ENCODE peak calls at places on chromosomes 11 and 22, in six cellular contexts. One of them, this sample, is unnamed.

GRCh38 chr11:19071255-19071654 is 10.7 kb upstream of the MRGPRX2 start:
- DNase-seq in cardiac fibroblast: peak
- DNase-seq in neuronal stem cell: peak
- DNase-seq in HL-60: peak
- DNase-seq in GM23248: peak
- DNase-seq in left ventricle myocardium inferior: peak
- DNase-seq in this sample: peak

GRCh38 chr11:3879967-3880542 is 24.6 kb downstream of the STIM1 start:
- DNase-seq in cardiac fibroblast: no peak
- DNase-seq in neuronal stem cell: no peak
- DNase-seq in HL-60: no peak
- DNase-seq in GM23248: no peak
- DNase-seq in left ventricle myocardium inferior: no peak
- DNase-seq in this sample: no peak

GRCh38 chr11:24819863-24820434 is 323.1 kb downstream of the LUZP2 start:
- DNase-seq in cardiac fibroblast: no peak
- DNase-seq in neuronal stem cell: no peak
- DNase-seq in HL-60: no peak
- DNase-seq in GM23248: no peak
- DNase-seq in left ventricle myocardium inferior: no peak
- DNase-seq in this sample: no peak

GRCh38 chr22:39927544-39927943 is 26.7 kb downstream of the GRAP2 start:
- DNase-seq in cardiac fibroblast: no peak
- DNase-seq in neuronal stem cell: no peak
- DNase-seq in HL-60: no peak
- DNase-seq in GM23248: no peak
- DNase-seq in left ventricle myocardium inferior: no peak
- DNase-seq in this sample: peak

GRCh38 chr11:30329150-30329940 is 6.4 kb downstream of the ARL14EP start:
- DNase-seq in cardiac fibroblast: no peak
- DNase-seq in neuronal stem cell: no peak
- DNase-seq in HL-60: no peak
- DNase-seq in GM23248: peak
- DNase-seq in left ventricle myocardium inferior: no peak
- DNase-seq in this sample: no peak

GRCh38 chr22:19090183-19090582 is 32.0 kb downstream of the DGCR2 start:
- DNase-seq in cardiac fibroblast: no peak
- DNase-seq in neuronal stem cell: no peak
- DNase-seq in HL-60: no peak
- DNase-seq in GM23248: no peak
- DNase-seq in left ventricle myocardium inferior: no peak
- DNase-seq in this sample: no peak

GRCh38 chr11:111379500-111380136 is 543 bp upstream of the POU2AF1 start:
- DNase-seq in cardiac fibroblast: no peak
- DNase-seq in neuronal stem cell: no peak
- DNase-seq in HL-60: no peak
- DNase-seq in GM23248: no peak
- DNase-seq in left ventricle myocardium inferior: no peak
- DNase-seq in this sample: no peak

GRCh38 chr11:123454060-123454651 is 24.1 kb downstream of the GRAMD1B start:
- DNase-seq in cardiac fibroblast: peak
- DNase-seq in neuronal stem cell: no peak
- DNase-seq in HL-60: peak
- DNase-seq in GM23248: peak
- DNase-seq in left ventricle myocardium inferior: no peak
- DNase-seq in this sample: no peak

GRCh38 chr11:40393511-40393910 is 1065.9 kb downstream of the LRRC4C start:
- DNase-seq in cardiac fibroblast: no peak
- DNase-seq in neuronal stem cell: no peak
- DNase-seq in HL-60: no peak
- DNase-seq in GM23248: no peak
- DNase-seq in left ventricle myocardium inferior: no peak
- DNase-seq in this sample: no peak

GRCh38 chr11:25838918-25839611 is 492.9 kb upstream of the ANO3 start:
- DNase-seq in cardiac fibroblast: no peak
- DNase-seq in neuronal stem cell: no peak
- DNase-seq in HL-60: no peak
- DNase-seq in GM23248: no peak
- DNase-seq in left ventricle myocardium inferior: no peak
- DNase-seq in this sample: no peak

GRCh38 chr11:2086239-2087040 is 52.7 kb downstream of the IGF2 start:
- DNase-seq in cardiac fibroblast: no peak
- DNase-seq in neuronal stem cell: no peak
- DNase-seq in HL-60: no peak
- DNase-seq in GM23248: no peak
- DNase-seq in left ventricle myocardium inferior: no peak
- DNase-seq in this sample: no peak

GRCh38 chr11:107567739-107568335 is 2.3 kb upstream of the ALKBH8 start:
- DNase-seq in cardiac fibroblast: no peak
- DNase-seq in neuronal stem cell: no peak
- DNase-seq in HL-60: no peak
- DNase-seq in GM23248: no peak
- DNase-seq in left ventricle myocardium inferior: no peak
- DNase-seq in this sample: no peak

GRCh38 chr11:95371147-95371546 is 140.1 kb upstream of the SESN3 start:
- DNase-seq in cardiac fibroblast: no peak
- DNase-seq in neuronal stem cell: no peak
- DNase-seq in HL-60: peak
- DNase-seq in GM23248: no peak
- DNase-seq in left ventricle myocardium inferior: no peak
- DNase-seq in this sample: no peak

GRCh38 chr11:126277322-126277721 is 5.6 kb upstream of the TIRAP start:
- DNase-seq in cardiac fibroblast: no peak
- DNase-seq in neuronal stem cell: no peak
- DNase-seq in HL-60: no peak
- DNase-seq in GM23248: no peak
- DNase-seq in left ventricle myocardium inferior: no peak
- DNase-seq in this sample: no peak

DNA sequence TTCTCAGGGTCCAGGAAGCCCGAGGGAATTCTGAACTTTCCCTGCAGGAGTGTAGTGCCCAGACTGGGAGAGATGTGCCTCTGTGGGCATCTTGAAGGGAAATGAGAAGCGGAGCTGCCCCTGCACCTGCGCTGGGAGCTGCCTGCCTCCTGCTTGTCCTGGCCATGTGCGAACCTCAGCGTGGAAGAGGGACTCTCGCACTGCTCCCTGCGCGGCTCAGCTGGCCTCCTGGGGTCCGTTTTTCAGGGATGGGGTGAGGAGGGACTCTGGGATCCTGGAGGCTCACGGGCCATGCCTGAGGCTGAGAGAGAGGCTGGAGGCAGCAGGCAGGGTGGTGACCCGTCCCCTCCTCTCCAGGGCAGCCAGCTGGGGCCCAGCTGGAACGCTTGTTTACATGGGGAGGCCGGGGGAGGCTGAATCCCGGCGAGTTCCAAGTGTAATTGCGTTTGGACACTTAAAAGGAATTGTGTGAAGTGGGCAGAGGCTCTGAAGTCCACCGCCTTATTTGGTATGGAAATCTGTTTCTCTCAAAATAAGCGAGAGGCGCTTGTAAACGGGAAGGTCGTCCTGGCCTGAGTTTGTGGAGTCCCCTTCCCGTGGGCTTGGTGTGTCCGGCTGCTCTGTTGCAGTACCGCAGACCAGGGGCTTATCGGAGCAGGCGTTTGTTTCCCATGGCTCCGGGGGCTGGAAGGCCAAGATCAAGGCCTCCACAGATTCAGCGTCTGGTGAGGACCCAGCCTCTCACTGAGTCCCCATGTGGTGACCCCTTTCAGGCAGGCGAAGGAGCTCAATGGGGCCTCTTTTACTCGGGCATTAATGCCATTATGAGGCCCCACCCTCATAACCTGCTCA is 1.3 kb upstream of the MRGPRF start:
- DNase-seq in cardiac fibroblast: no peak
- DNase-seq in neuronal stem cell: no peak
- DNase-seq in HL-60: no peak
- DNase-seq in GM23248: peak
- DNase-seq in left ventricle myocardium inferior: peak
- DNase-seq in this sample: no peak
- H3K4me3 ChIP-seq in cardiac fibroblast: no peak
- H3K4me3 ChIP-seq in neuronal stem cell: peak
- H3K4me3 ChIP-seq in HL-60: no peak
- H3K4me3 ChIP-seq in GM23248: no peak
- H3K4me3 ChIP-seq in left ventricle myocardium inferior: peak
- H3K4me3 ChIP-seq in this sample: no peak

GRCh38 chr11:133955945-133956421 is 785 bp downstream of the IGSF9B start:
- DNase-seq in cardiac fibroblast: no peak
- DNase-seq in neuronal stem cell: no peak
- DNase-seq in HL-60: no peak
- DNase-seq in GM23248: no peak
- DNase-seq in left ventricle myocardium inferior: no peak
- DNase-seq in this sample: no peak

GRCh38 chr11:133956650-133957633 is at the start of gene IGSF9B:
- DNase-seq in cardiac fibroblast: peak
- DNase-seq in neuronal stem cell: peak
- DNase-seq in HL-60: peak
- DNase-seq in GM23248: peak
- DNase-seq in left ventricle myocardium inferior: peak
- DNase-seq in this sample: peak

GRCh38 chr11:133953999-133954398 is 2.8 kb downstream of the IGSF9B start:
- DNase-seq in cardiac fibroblast: no peak
- DNase-seq in neuronal stem cell: no peak
- DNase-seq in HL-60: no peak
- DNase-seq in GM23248: no peak
- DNase-seq in left ventricle myocardium inferior: no peak
- DNase-seq in this sample: no peak

GRCh38 chr11:133953571-133953970 is 3.2 kb downstream of the IGSF9B start:
- DNase-seq in cardiac fibroblast: no peak
- DNase-seq in neuronal stem cell: no peak
- DNase-seq in HL-60: no peak
- DNase-seq in GM23248: no peak
- DNase-seq in left ventricle myocardium inferior: no peak
- DNase-seq in this sample: no peak

GRCh38 chr11:133955091-133955846 is 1.5 kb downstream of the IGSF9B start:
- DNase-seq in cardiac fibroblast: peak
- DNase-seq in neuronal stem cell: no peak
- DNase-seq in HL-60: no peak
- DNase-seq in GM23248: peak
- DNase-seq in left ventricle myocardium inferior: peak
- DNase-seq in this sample: no peak
- H3K4me3 ChIP-seq in cardiac fibroblast: no peak
- H3K4me3 ChIP-seq in neuronal stem cell: peak
- H3K4me3 ChIP-seq in HL-60: no peak
- H3K4me3 ChIP-seq in GM23248: peak
- H3K4me3 ChIP-seq in left ventricle myocardium inferior: peak
- H3K4me3 ChIP-seq in this sample: no peak

GRCh38 chr22:27754247-27754887 is 47.2 kb downstream of the MN1 start:
- DNase-seq in cardiac fibroblast: peak
- DNase-seq in neuronal stem cell: no peak
- DNase-seq in HL-60: no peak
- DNase-seq in GM23248: peak
- DNase-seq in left ventricle myocardium inferior: no peak
- DNase-seq in this sample: no peak
- H3K4me3 ChIP-seq in cardiac fibroblast: no peak
- H3K4me3 ChIP-seq in neuronal stem cell: no peak
- H3K4me3 ChIP-seq in HL-60: no peak
- H3K4me3 ChIP-seq in GM23248: no peak
- H3K4me3 ChIP-seq in left ventricle myocardium inferior: no peak
- H3K4me3 ChIP-seq in this sample: no peak

DNA sequence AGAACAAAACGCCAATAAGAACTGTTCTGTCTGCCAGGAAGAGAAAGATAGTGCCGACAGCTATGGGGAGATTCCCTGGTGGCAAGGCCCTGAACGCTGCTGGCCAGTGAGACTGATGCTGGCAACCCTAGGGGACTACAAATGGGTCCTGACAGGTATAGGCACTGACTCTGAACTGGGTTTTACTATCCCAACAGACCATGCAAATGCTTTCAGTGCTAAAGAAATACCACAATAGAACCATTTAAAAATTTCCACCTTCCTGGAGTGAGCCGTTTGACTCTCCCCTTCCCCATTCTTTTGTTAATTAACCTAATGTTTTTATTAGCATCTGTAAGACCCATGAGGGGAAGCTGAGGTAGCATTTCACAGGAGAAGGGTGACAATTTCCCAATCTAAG is 25.7 kb downstream of the USP28 start:
- DNase-seq in cardiac fibroblast: no peak
- DNase-seq in neuronal stem cell: no peak
- DNase-seq in HL-60: no peak
- DNase-seq in GM23248: no peak
- DNase-seq in left ventricle myocardium inferior: no peak
- DNase-seq in this sample: no peak
- H3K4me3 ChIP-seq in cardiac fibroblast: no peak
- H3K4me3 ChIP-seq in neuronal stem cell: no peak
- H3K4me3 ChIP-seq in HL-60: no peak
- H3K4me3 ChIP-seq in GM23248: no peak
- H3K4me3 ChIP-seq in left ventricle myocardium inferior: no peak
- H3K4me3 ChIP-seq in this sample: no peak

GRCh38 chr11:119029340-119030028 is 1.2 kb downstream of the SLC37A4 start:
- DNase-seq in cardiac fibroblast: no peak
- DNase-seq in neuronal stem cell: no peak
- DNase-seq in HL-60: peak
- DNase-seq in GM23248: no peak
- DNase-seq in left ventricle myocardium inferior: no peak
- DNase-seq in this sample: no peak

GRCh38 chr11:119030029-119030328 is 698 bp downstream of the SLC37A4 start:
- DNase-seq in cardiac fibroblast: no peak
- DNase-seq in neuronal stem cell: no peak
- DNase-seq in HL-60: no peak
- DNase-seq in GM23248: no peak
- DNase-seq in left ventricle myocardium inferior: no peak
- DNase-seq in this sample: no peak

GRCh38 chr11:119028346-119029068 is 2.2 kb downstream of the SLC37A4 start:
- DNase-seq in cardiac fibroblast: no peak
- DNase-seq in neuronal stem cell: no peak
- DNase-seq in HL-60: no peak
- DNase-seq in GM23248: no peak
- DNase-seq in left ventricle myocardium inferior: no peak
- DNase-seq in this sample: no peak

GRCh38 chr11:119027561-119028345 is 2.9 kb downstream of the SLC37A4 start:
- DNase-seq in cardiac fibroblast: no peak
- DNase-seq in neuronal stem cell: no peak
- DNase-seq in HL-60: no peak
- DNase-seq in GM23248: no peak
- DNase-seq in left ventricle myocardium inferior: no peak
- DNase-seq in this sample: no peak

GRCh38 chr11:119029069-119029339 is 1.7 kb downstream of the SLC37A4 start:
- DNase-seq in cardiac fibroblast: no peak
- DNase-seq in neuronal stem cell: no peak
- DNase-seq in HL-60: no peak
- DNase-seq in GM23248: no peak
- DNase-seq in left ventricle myocardium inferior: no peak
- DNase-seq in this sample: no peak
- H3K4me3 ChIP-seq in cardiac fibroblast: no peak
- H3K4me3 ChIP-seq in neuronal stem cell: peak
- H3K4me3 ChIP-seq in HL-60: peak
- H3K4me3 ChIP-seq in GM23248: no peak
- H3K4me3 ChIP-seq in left ventricle myocardium inferior: peak
- H3K4me3 ChIP-seq in this sample: no peak

GRCh38 chr11:135009125-135009524 is 597.1 kb upstream of the B3GAT1 start:
- DNase-seq in cardiac fibroblast: no peak
- DNase-seq in neuronal stem cell: no peak
- DNase-seq in HL-60: no peak
- DNase-seq in GM23248: no peak
- DNase-seq in left ventricle myocardium inferior: no peak
- DNase-seq in this sample: no peak
- H3K4me3 ChIP-seq in cardiac fibroblast: no peak
- H3K4me3 ChIP-seq in neuronal stem cell: no peak
- H3K4me3 ChIP-seq in HL-60: no peak
- H3K4me3 ChIP-seq in GM23248: no peak
- H3K4me3 ChIP-seq in left ventricle myocardium inferior: no peak
- H3K4me3 ChIP-seq in this sample: no peak

This sample was measured in Jurkat, Clone E6-1.